ENCODE peak calls at places on chromosomes 11 and 22, in nine cellular contexts. D is fibroblast of the aortic adventitia, O is AG04450, J is A549, I is psoas muscle, W is endodermal cell, A is cardiac fibroblast, U is upper lobe of right lung, B is body of pancreas. C is an unnamed sample.

GRCh38 chr11:60281482-60281881 is 1.0 kb downstream of the MS4A4A start:
- DNase-seq in J (no peak), O (no peak), W (no peak), A (no peak), I (no peak), B (no peak), D (no peak), U (no peak), C (no peak)

GRCh38 chr11:75270896-75271415 is 30.4 kb downstream of the TPBGL start:
- DNase-seq in I (no peak), D (peak; percentile 23), A (no peak), U (peak; percentile 18), W (peak; percentile 41), B (no peak), J (peak; percentile 47), O (no peak), C (peak; percentile 32)

GRCh38 chr11:73275381-73275750 is 3.2 kb downstream of the P2RY6 start:
- DNase-seq in I (no peak), O (no peak), W (peak; percentile 38), J (no peak), A (no peak), D (no peak), U (peak; percentile 10), B (no peak), C (no peak)

GRCh38 chr11:67468056-67468455 is 995 bp downstream of the TMEM134 start:
- DNase-seq in O (no peak), B (peak; percentile 98), A (no peak), W (no peak), J (no peak), D (peak; percentile 14), U (peak; percentile 92), I (no peak), C (no peak)

GRCh38 chr11:86089659-86090058 is 20.8 kb upstream of the PICALM start:
- DNase-seq in U (no peak), D (peak; percentile 53), O (no peak), B (no peak), W (no peak), A (peak; percentile 89), J (no peak), I (no peak), C (peak; percentile 65)

GRCh38 chr11:101096036-101096704 is 33.4 kb downstream of the PGR start:
- DNase-seq in A (peak; percentile 53), I (no peak), J (no peak), O (no peak), U (no peak), W (no peak), B (no peak), D (peak; percentile 10), C (peak; percentile 51)

GRCh38 chr22:46148885-46149492 is 1.3 kb upstream of the PPARA start:
- DNase-seq in I (no peak), B (no peak), O (no peak), D (no peak), U (no peak), J (no peak), W (no peak), A (no peak), C (no peak)

GRCh38 chr11:60762851-60763691 is 6.4 kb downstream of the MS4A15 start:
- DNase-seq in J (no peak), O (no peak), B (peak; percentile 72), W (no peak), U (peak; percentile 59), I (no peak), D (no peak), A (no peak), C (no peak)

GRCh38 chr11:27716216-27716615 is 16.0 kb upstream of the BDNF start:
- DNase-seq in I (no peak), U (no peak), J (no peak), W (no peak), D (no peak), A (no peak), O (no peak), B (no peak), C (no peak)

GRCh38 chr22:32994921-32995320 is 63.3 kb downstream of the SYN3 start:
- DNase-seq in J (no peak), D (no peak), A (no peak), W (no peak), I (no peak), B (no peak), O (no peak), U (no peak), C (no peak)

GRCh38 chr11:111935331-111936044 is 1.7 kb upstream of the DIXDC1 start:
- DNase-seq in B (no peak), A (peak; percentile 72), W (peak; percentile 36), O (no peak), J (no peak), I (no peak), U (no peak), D (peak; percentile 52), C (peak; percentile 57)

GRCh38 chr22:43860126-43860525 is 2.2 kb downstream of the SULT4A1 start:
- DNase-seq in U (peak; percentile 22), O (no peak), I (no peak), W (peak; percentile 39), J (no peak), A (no peak), B (no peak), D (no peak), C (no peak)

GRCh38 chr11:6925636-6926207 is 504 bp upstream of the ZNF215 start:
- DNase-seq in U (no peak), A (peak; percentile 19), B (no peak), J (no peak), W (peak; percentile 76), D (peak; percentile 8), I (no peak), O (no peak), C (peak; percentile 35)

GRCh38 chr11:78365381-78365792 is 52.2 kb downstream of the GAB2 start:
- DNase-seq in J (no peak), W (peak; percentile 91), I (no peak), A (peak; percentile 67), D (peak; percentile 96), B (no peak), U (no peak), O (no peak), C (peak; percentile 68)

GRCh38 chr11:13277719-13278619 is at the start of gene BMAL1:
- DNase-seq in J (peak; percentile 28), A (peak; percentile 14), I (peak; percentile 70), O (no peak), D (peak; percentile 14), W (peak; percentile 77), B (peak; percentile 57), U (peak; percentile 87), C (peak; percentile 23)

GRCh38 chr11:27242591-27242990 is 120.4 kb downstream of the CCDC34 start:
- DNase-seq in B (no peak), W (peak; percentile 53), O (no peak), A (peak; percentile 19), I (no peak), J (no peak), D (peak; percentile 63), U (no peak), C (peak; percentile 26)

GRCh38 chr22:30667092-30667485 is 586 bp downstream of the DUSP18 start:
- DNase-seq in I (no peak), O (no peak), W (no peak), A (no peak), B (peak; percentile 18), J (no peak), U (no peak), D (peak; percentile 21), C (no peak)

GRCh38 chr11:1457326-1457680 is 29.3 kb downstream of the MOB2 start:
- DNase-seq in O (no peak), U (no peak), A (no peak), W (no peak), D (no peak), J (no peak), I (no peak), B (no peak), C (no peak)

GRCh38 chr11:1457856-1458255 is 28.7 kb downstream of the MOB2 start:
- DNase-seq in A (no peak), I (no peak), U (no peak), B (no peak), J (no peak), D (no peak), W (no peak), O (no peak), C (no peak)

GRCh38 chr11:1459739-1460395 is 26.7 kb downstream of the MOB2 start:
- DNase-seq in J (no peak), U (no peak), D (no peak), I (no peak), W (no peak), A (no peak), O (no peak), B (no peak), C (no peak)

GRCh38 chr11:1459219-1459575 is 27.4 kb downstream of the MOB2 start:
- DNase-seq in O (no peak), B (no peak), W (no peak), J (no peak), D (no peak), I (no peak), U (no peak), A (no peak), C (no peak)

GRCh38 chr11:1458340-1459218 is 28.0 kb downstream of the MOB2 start:
- DNase-seq in A (peak; percentile 53), U (peak; percentile 91), I (peak; percentile 48), W (peak; percentile 78), J (no peak), B (peak; percentile 67), D (no peak), O (no peak), C (peak; percentile 22)
- TF ChIP-seq CTCF in A (peak; percentile 32), U (peak; percentile 17), I (no peak), W (peak; percentile 30), J (peak; percentile 18), B (no peak), D (peak; percentile 26), O (peak; percentile 41), C (peak; percentile 25)

GRCh38 chr11:22666700-22667439 is 459 bp downstream of the GAS2 start:
- DNase-seq in O (no peak), U (peak; percentile 68), A (peak; percentile 26), I (peak; percentile 50), J (no peak), D (peak; percentile 3), W (peak; percentile 91), B (peak; percentile 84), C (peak; percentile 24)
- H3K4me3 ChIP-seq in O (peak overlapping the region; percentile 41), U (peak overlapping the region; percentile 41), A (peak overlapping the region; percentile 28), I (peak overlapping the region; percentile 81), J (peak overlapping the region; percentile 31), D (peak overlapping the region; percentile 36), W (peak overlapping the region; percentile 77), B (peak overlapping the region; percentile 46), C (peak overlapping the region; percentile 49)

DNA sequence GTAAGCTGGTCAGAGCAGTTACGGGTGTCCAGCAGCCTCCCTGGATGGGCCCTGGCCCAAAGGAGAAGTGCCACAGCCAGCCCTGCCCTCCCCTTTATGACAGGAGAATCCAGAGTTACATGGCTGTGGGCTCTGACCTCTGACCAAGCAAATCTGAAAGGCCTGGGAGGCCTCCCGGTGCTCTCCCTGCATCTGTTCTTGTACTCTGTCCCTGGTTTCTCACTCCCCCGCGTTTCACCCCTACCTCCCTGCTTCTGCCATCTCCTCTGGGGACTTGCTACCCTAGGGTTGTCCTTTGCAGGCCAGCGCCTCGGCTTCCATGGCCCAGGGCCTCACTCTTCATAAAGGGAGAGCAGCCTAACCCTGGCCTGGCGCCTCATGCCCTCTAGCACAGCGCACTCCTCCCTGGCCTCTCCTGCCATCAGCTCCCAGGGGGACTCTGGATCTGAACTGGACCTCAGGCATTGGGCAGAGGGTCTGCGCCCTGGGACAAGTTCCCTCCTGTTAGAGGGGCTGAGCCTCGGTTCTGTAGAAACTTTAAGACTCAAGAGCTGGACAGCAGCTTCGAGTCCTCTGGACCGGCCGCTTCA is 10.7 kb downstream of the PICK1 start:
- DNase-seq in U (no peak), J (no peak), I (peak; percentile 20), O (no peak), B (no peak), W (peak; percentile 40), A (no peak), D (no peak), C (no peak)
- TF ChIP-seq CTCF in U (no peak), J (no peak), I (no peak), O (no peak), B (no peak), W (no peak), A (no peak), D (no peak), C (no peak)

GRCh38 chr22:50604256-50604580 is 3.6 kb downstream of the MAPK8IP2 start:
- DNase-seq in D (no peak), U (no peak), A (no peak), O (no peak), W (no peak), I (no peak), B (no peak), J (no peak), C (no peak)
- H3K4me3 ChIP-seq in D (no peak overlapping the region), U (no peak overlapping the region), A (no peak overlapping the region), O (no peak overlapping the region), W (no peak overlapping the region), I (no peak overlapping the region), B (no peak overlapping the region), J (no peak overlapping the region), C (no peak overlapping the region)

C was measured in fibroblast of pulmonary artery.